ENCODE peak calls at places on chromosome 11, in eight cellular contexts. Z is AG04450, V is AG04449, L is upper lobe of left lung, T is HL-60, H is HepG2, I is brain microvascular endothelial cell, A is neural crest cell. N is an unnamed sample.

GRCh38 chr11:112113539-112114457 is 27.1 kb downstream of the SDHD start:
- DNase-seq in Z (no peak), V (no peak), L (no peak), T (peak), H (peak), I (peak), A (no peak), N (peak)

GRCh38 chr11:63504054-63504453 is 1.8 kb upstream of the LGALS12 start:
- DNase-seq in Z (no peak), V (no peak), L (no peak), T (no peak), H (no peak), I (no peak), A (no peak), N (no peak)

GRCh38 chr11:105975128-105975527 is 46.9 kb downstream of the MSANTD4 start:
- DNase-seq in Z (no peak), V (no peak), L (no peak), T (no peak), H (no peak), I (no peak), A (no peak), N (no peak)

GRCh38 chr11:76206327-76207081 is at the start of gene WNT11:
- DNase-seq in Z (no peak), V (no peak), L (peak), T (no peak), H (no peak), I (peak), A (peak), N (peak)

GRCh38 chr11:95065336-95065735 is 1.4 kb upstream of the SRSF8 start:
- DNase-seq in Z (no peak), V (no peak), L (no peak), T (no peak), H (no peak), I (no peak), A (no peak), N (no peak)

GRCh38 chr11:67644472-67645418 is 5.2 kb upstream of the TBX10 start:
- DNase-seq in Z (no peak), V (no peak), L (peak), T (no peak), H (no peak), I (no peak), A (no peak), N (peak)

GRCh38 chr11:119849872-119850271 is 120.9 kb upstream of the NECTIN1 start:
- DNase-seq in Z (no peak), V (no peak), L (no peak), T (no peak), H (no peak), I (no peak), A (no peak), N (no peak)

GRCh38 chr11:24043842-24044241 is 453.0 kb upstream of the LUZP2 start:
- DNase-seq in Z (no peak), V (no peak), L (no peak), T (no peak), H (no peak), I (no peak), A (no peak), N (no peak)

GRCh38 chr11:128146926-128147605 is 440.3 kb downstream of the ETS1 start:
- DNase-seq in Z (no peak), V (no peak), L (no peak), T (no peak), H (no peak), I (no peak), A (no peak), N (no peak)

GRCh38 chr11:111586305-111586915 is 15.8 kb upstream of the SIK2 start:
- DNase-seq in Z (no peak), V (no peak), L (no peak), T (no peak), H (peak), I (peak), A (peak), N (peak)

GRCh38 chr11:27497284-27497866 is 9.2 kb downstream of the LIN7C start:
- DNase-seq in Z (no peak), V (no peak), L (no peak), T (no peak), H (peak), I (no peak), A (no peak), N (no peak)

GRCh38 chr11:122632178-122632824 is 23.2 kb upstream of the UBASH3B start:
- DNase-seq in Z (no peak), V (no peak), L (no peak), T (no peak), H (no peak), I (no peak), A (no peak), N (no peak)

GRCh38 chr11:34647532-34647931 is 26.6 kb downstream of the EHF start:
- DNase-seq in Z (no peak), V (no peak), L (no peak), T (no peak), H (no peak), I (no peak), A (no peak), N (no peak)

GRCh38 chr11:124482362-124483147 is 37.1 kb upstream of the OR8B8 start:
- DNase-seq in Z (no peak), V (no peak), L (no peak), T (no peak), H (no peak), I (peak), A (no peak), N (no peak)

GRCh38 chr11:1682225-1682901 is 14.6 kb upstream of the KRTAP5-6 start:
- DNase-seq in Z (no peak), V (no peak), L (no peak), T (no peak), H (peak), I (no peak), A (no peak), N (no peak)

GRCh38 chr11:16372355-16372754 is 16.0 kb upstream of the SOX6 start:
- DNase-seq in Z (no peak), V (no peak), L (no peak), T (no peak), H (no peak), I (no peak), A (no peak), N (no peak)

GRCh38 chr11:2926611-2927492 is 2.4 kb downstream of the PHLDA2 start:
- DNase-seq in Z (no peak), V (no peak), L (peak), T (no peak), H (no peak), I (no peak), A (no peak), N (no peak)

GRCh38 chr11:57491371-57492061 is 24.0 kb downstream of the SLC43A1 start:
- DNase-seq in Z (no peak), V (no peak), L (peak), T (no peak), H (peak), I (peak), A (peak), N (peak)

GRCh38 chr11:58334708-58335107 is 24.2 kb downstream of the OR5B17 start:
- DNase-seq in Z (peak), V (peak), L (no peak), T (no peak), H (no peak), I (peak), A (no peak), N (no peak)

GRCh38 chr11:26204839-26205238 is 127.1 kb upstream of the ANO3 start:
- DNase-seq in Z (no peak), V (no peak), L (no peak), T (no peak), H (no peak), I (no peak), A (no peak), N (no peak)

GRCh38 chr11:117199916-117200812 is 994 bp downstream of the TAGLN start:
- DNase-seq in Z (no peak), V (no peak), L (peak), T (no peak), H (no peak), I (no peak), A (no peak), N (no peak)

GRCh38 chr11:74297484-74297883 is 14.0 kb downstream of the P4HA3 start:
- DNase-seq in Z (no peak), V (no peak), L (no peak), T (no peak), H (no peak), I (no peak), A (no peak), N (no peak)

GRCh38 chr11:75850787-75851186 is 35.8 kb downstream of the UVRAG start:
- DNase-seq in Z (no peak), V (no peak), L (no peak), T (no peak), H (no peak), I (no peak), A (no peak), N (no peak)

GRCh38 chr11:76380161-76380976 is 563 bp downstream of the THAP12 start:
- DNase-seq in Z (no peak), V (no peak), L (peak), T (peak), H (no peak), I (peak), A (peak), N (peak)

GRCh38 chr11:45238724-45239123 is 47.4 kb downstream of the SYT13 start:
- DNase-seq in Z (peak), V (peak), L (no peak), T (no peak), H (no peak), I (peak), A (no peak), N (no peak)

GRCh38 chr11:6498121-6498520 is 1.0 kb downstream of the DNHD1 start:
- DNase-seq in Z (no peak), V (peak), L (peak), T (no peak), H (no peak), I (no peak), A (no peak), N (no peak)

GRCh38 chr11:610146-610801 is 5.5 kb downstream of the IRF7 start:
- DNase-seq in Z (no peak), V (no peak), L (peak), T (no peak), H (no peak), I (no peak), A (no peak), N (no peak)

GRCh38 chr11:704799-705645 is 1.0 kb upstream of the EPS8L2 start:
- DNase-seq in Z (no peak), V (no peak), L (peak), T (no peak), H (peak), I (no peak), A (no peak), N (no peak)

GRCh38 chr11:13216019-13217006 is 61.3 kb upstream of the BMAL1 start:
- DNase-seq in Z (peak), V (peak), L (peak), T (peak), H (peak), I (peak), A (no peak), N (no peak)

GRCh38 chr11:33507356-33507755 is 193.3 kb downstream of the C11orf91 start:
- DNase-seq in Z (no peak), V (no peak), L (no peak), T (no peak), H (no peak), I (no peak), A (no peak), N (no peak)

GRCh38 chr11:79564288-79564925 is 123.6 kb upstream of the TENM4 start:
- DNase-seq in Z (no peak), V (no peak), L (peak), T (no peak), H (no peak), I (no peak), A (no peak), N (no peak)

GRCh38 chr11:95937358-95937757 is 13.5 kb upstream of the MTMR2 start:
- DNase-seq in Z (no peak), V (no peak), L (no peak), T (no peak), H (peak), I (no peak), A (no peak), N (no peak)

DNA sequence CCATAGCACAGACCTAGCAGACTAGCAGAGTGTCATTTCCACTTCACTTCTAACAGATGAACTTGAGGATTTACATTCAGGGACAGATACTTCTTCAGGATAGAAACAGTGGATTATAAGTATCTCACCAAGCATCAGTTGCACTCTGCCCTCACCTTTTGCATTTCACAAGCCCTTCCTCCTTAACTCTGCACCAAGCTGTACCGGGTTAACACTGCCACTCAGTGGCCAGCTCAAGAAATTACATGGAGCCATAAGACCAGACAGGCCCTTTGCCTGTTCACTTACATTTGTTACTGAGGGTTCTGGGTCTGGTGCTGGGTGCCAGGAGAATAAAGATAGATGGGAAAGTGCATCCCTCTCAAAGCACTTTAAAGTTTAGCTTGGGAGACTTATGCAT is 309.8 kb downstream of the SHANK2 start:
- DNase-seq in Z (no peak), V (no peak), L (no peak), T (peak), H (peak), I (no peak), A (peak), N (no peak)
- TF ChIP-seq CTCF in Z (no peak), V (no peak), L (no peak), T (peak), H (peak), I (peak), A (peak), N (no peak)

DNA sequence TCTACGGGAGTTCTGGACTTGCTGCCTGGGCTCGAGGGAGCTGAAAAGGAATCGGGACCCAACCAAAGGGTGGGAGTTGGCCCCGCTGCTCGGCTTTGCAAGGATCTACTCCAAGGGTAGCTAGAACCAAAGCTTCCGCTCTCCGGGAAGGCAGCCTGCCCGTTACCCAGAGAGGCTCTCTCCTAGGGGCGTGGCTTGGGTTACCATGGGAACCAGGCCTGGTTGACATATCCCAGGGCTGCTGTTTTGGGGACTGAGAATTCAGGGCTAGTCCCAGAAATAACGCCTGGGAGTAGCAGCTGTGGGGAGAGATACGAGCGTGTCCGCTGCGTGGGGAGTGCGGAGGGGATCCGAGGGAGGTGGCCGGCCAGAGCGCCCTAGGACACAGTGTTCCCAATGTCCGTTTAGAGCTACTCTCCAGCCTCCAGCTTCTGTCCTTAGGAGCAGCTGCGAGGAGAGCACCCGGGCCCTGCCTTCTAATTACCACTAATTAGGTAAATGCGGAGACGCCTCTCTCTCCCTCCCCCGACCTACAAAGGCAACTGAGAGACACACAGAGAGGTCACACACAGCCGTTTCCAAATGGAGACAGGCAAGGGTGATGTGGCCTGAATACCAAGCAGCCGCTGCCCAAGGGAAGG is 141.5 kb upstream of the CADM1 start:
- DNase-seq in Z (no peak), V (no peak), L (no peak), T (no peak), H (no peak), I (no peak), A (peak), N (no peak)
- TF ChIP-seq CTCF in Z (no peak), V (no peak), L (no peak), T (no peak), H (no peak), I (no peak), A (no peak), N (no peak)

DNA sequence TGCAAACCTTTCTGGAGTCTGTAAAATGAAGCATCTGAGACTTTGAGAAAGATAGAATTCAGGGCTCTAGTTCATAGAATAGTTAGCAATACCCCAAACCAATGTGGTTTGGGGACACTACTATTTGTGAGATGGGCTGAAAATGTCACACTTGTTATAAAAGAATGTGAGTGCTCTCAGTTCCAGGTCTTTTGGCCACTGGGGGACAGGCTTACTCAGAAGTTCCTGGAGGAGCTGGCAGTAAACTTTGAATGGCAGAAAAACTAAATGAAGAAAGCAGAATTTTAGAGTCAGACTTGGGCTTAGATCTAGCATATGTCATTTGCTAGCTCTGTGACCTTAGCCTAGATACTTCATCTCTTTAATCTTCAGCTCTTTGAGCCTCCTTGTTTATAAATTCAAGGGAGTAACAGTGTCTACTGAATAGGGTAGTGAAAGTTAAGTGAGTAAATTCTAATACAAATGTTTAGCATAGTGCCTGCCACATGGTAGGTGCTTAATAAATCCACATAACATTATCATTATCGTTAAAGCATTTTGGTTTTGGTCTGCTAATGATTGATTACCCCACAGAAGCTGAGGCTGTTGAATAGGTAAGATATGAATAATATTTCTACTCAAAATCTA is 3.7 kb downstream of the LYVE1 start:
- DNase-seq in Z (no peak), V (no peak), L (no peak), T (no peak), H (no peak), I (no peak), A (no peak), N (no peak)
- TF ChIP-seq CTCF in Z (peak), V (peak), L (peak), T (peak), H (peak), I (peak), A (peak), N (no peak)

DNA sequence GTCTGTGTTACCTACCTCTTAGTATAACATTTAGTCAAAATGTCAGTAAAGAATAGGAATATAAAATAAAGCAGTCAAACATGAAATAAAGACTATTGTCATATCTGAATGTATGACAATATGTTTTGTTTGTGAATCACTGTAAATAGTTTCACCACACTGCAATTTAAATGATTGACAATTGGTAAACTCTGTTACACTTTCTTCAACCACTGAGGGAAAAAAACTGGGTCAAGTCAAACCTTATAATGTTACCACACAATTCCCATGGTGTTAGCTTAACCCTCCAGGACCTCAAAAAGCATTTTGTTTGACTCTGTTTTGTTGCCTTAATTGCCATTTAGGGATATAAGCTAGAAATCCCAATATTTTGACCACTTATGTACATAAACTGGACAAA is 10.5 kb upstream of the MMP13 start:
- DNase-seq in Z (no peak), V (no peak), L (no peak), T (no peak), H (no peak), I (no peak), A (no peak), N (no peak)
- TF ChIP-seq CTCF in Z (no peak), V (no peak), L (no peak), T (no peak), H (no peak), I (no peak), A (no peak), N (no peak)

GRCh38 chr11:65894034-65894591 is 3.6 kb downstream of the CCDC85B start:
- DNase-seq in Z (no peak), V (no peak), L (peak), T (no peak), H (no peak), I (no peak), A (no peak), N (no peak)

GRCh38 chr11:65888163-65888814 is at the start of gene FIBP:
- DNase-seq in Z (peak), V (peak), L (peak), T (peak), H (peak), I (peak), A (peak), N (peak)

GRCh38 chr11:65892661-65893317 is 2.3 kb downstream of the CCDC85B start:
- DNase-seq in Z (no peak), V (no peak), L (no peak), T (no peak), H (no peak), I (no peak), A (no peak), N (no peak)

GRCh38 chr11:65890324-65891179 is at the start of gene CCDC85B:
- DNase-seq in Z (peak), V (peak), L (peak), T (peak), H (peak), I (peak), A (peak), N (peak)

GRCh38 chr11:65891180-65892136 is 985 bp downstream of the CCDC85B start:
- DNase-seq in Z (no peak), V (no peak), L (no peak), T (no peak), H (peak), I (no peak), A (no peak), N (no peak)
- TF ChIP-seq CTCF in Z (peak), V (peak), L (peak), T (no peak), H (peak), I (peak), A (no peak), N (peak)

GRCh38 chr11:7573558-7574296 is 59.9 kb downstream of the PPFIBP2 start:
- DNase-seq in Z (no peak), V (no peak), L (no peak), T (no peak), H (peak), I (no peak), A (no peak), N (no peak)

GRCh38 chr11:7570938-7571337 is 57.1 kb downstream of the PPFIBP2 start:
- DNase-seq in Z (no peak), V (no peak), L (no peak), T (no peak), H (no peak), I (no peak), A (no peak), N (no peak)

GRCh38 chr11:7573193-7573557 is 59.4 kb downstream of the PPFIBP2 start:
- DNase-seq in Z (no peak), V (no peak), L (no peak), T (no peak), H (no peak), I (no peak), A (no peak), N (no peak)

GRCh38 chr11:7571640-7572000 is 57.8 kb downstream of the PPFIBP2 start:
- DNase-seq in Z (peak), V (no peak), L (no peak), T (no peak), H (peak), I (peak), A (peak), N (peak)

DNA sequence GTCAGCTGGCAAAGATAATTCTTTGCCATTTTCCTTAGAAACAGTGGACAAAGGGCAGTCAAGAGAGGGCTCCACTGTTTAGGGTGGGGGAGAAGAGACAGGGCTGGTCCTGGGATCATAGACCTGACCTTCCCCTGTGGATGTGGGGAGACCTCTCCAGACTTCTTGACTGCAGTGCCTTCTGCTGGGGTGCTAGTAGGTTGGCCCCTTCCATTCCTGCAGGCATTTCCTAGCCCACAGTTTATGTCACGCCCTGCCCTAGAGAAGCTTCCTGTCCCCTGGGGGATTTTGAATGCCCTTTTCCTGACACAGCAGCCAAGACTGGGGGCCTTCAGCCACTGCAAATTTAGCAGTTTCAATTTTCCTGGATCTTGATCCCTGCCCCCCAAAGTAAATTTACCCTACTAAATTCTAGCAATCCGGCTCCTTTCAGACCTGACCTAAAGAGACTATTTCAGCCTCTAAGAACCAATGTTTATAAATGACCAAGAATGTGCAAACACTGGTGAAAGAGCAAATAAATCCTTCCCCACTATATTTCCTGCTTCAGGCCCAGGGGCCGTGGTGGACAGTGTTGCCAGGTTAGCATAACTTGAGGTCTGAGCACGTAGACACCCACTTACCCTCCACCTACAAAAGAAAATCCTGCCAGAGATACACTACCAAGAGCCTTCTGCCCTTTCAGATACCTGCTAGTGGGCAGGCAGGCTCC is 58.4 kb downstream of the PPFIBP2 start:
- DNase-seq in Z (no peak), V (no peak), L (no peak), T (no peak), H (peak), I (no peak), A (no peak), N (no peak)
- TF ChIP-seq CTCF in Z (no peak), V (no peak), L (no peak), T (no peak), H (no peak), I (no peak), A (peak), N (no peak)

N was measured in GM20000.